ENCODE peak calls at places on chromosomes 6 and 20, in six cellular contexts. One of them, this sample, is unnamed.

GRCh38 chr20:54173653-54174451 is at the start of gene CYP24A1:
- DNase-seq in mesendoderm: peak
- DNase-seq in iris pigment epithelial cell: no peak
- DNase-seq in hypothalamus: no peak
- DNase-seq in GM13976: peak
- DNase-seq in NCI-H1105: no peak
- DNase-seq in this sample: no peak

GRCh38 chr6:160965893-160966292 is 25.7 kb upstream of the MAP3K4 start:
- DNase-seq in mesendoderm: no peak
- DNase-seq in iris pigment epithelial cell: no peak
- DNase-seq in hypothalamus: no peak
- DNase-seq in GM13976: no peak
- DNase-seq in NCI-H1105: no peak
- DNase-seq in this sample: no peak

GRCh38 chr6:85483041-85483700 is 33.3 kb downstream of the NT5E start:
- DNase-seq in mesendoderm: peak
- DNase-seq in iris pigment epithelial cell: peak
- DNase-seq in hypothalamus: peak
- DNase-seq in GM13976: peak
- DNase-seq in NCI-H1105: peak
- DNase-seq in this sample: no peak

GRCh38 chr6:110547266-110547964 is 71.0 kb upstream of the SLC22A16 start:
- DNase-seq in mesendoderm: peak
- DNase-seq in iris pigment epithelial cell: peak
- DNase-seq in hypothalamus: no peak
- DNase-seq in GM13976: no peak
- DNase-seq in NCI-H1105: no peak
- DNase-seq in this sample: no peak

GRCh38 chr6:124974770-124975377 is 12.6 kb downstream of the RNF217 start:
- DNase-seq in mesendoderm: no peak
- DNase-seq in iris pigment epithelial cell: no peak
- DNase-seq in hypothalamus: no peak
- DNase-seq in GM13976: no peak
- DNase-seq in NCI-H1105: peak
- DNase-seq in this sample: no peak

GRCh38 chr6:52570291-52570700 is 6.6 kb downstream of the TRAM2 start:
- DNase-seq in mesendoderm: no peak
- DNase-seq in iris pigment epithelial cell: no peak
- DNase-seq in hypothalamus: no peak
- DNase-seq in GM13976: no peak
- DNase-seq in NCI-H1105: peak
- DNase-seq in this sample: no peak

GRCh38 chr20:362271-363254 is 15.7 kb downstream of the NRSN2 start:
- DNase-seq in mesendoderm: peak
- DNase-seq in iris pigment epithelial cell: peak
- DNase-seq in hypothalamus: peak
- DNase-seq in GM13976: peak
- DNase-seq in NCI-H1105: peak
- DNase-seq in this sample: no peak

GRCh38 chr6:148401581-148401980 is 58.9 kb downstream of the SASH1 start:
- DNase-seq in mesendoderm: no peak
- DNase-seq in iris pigment epithelial cell: no peak
- DNase-seq in hypothalamus: no peak
- DNase-seq in GM13976: no peak
- DNase-seq in NCI-H1105: no peak
- DNase-seq in this sample: no peak

GRCh38 chr20:24911461-24911860 is 37.6 kb upstream of the CST7 start:
- DNase-seq in mesendoderm: peak
- DNase-seq in iris pigment epithelial cell: no peak
- DNase-seq in hypothalamus: no peak
- DNase-seq in GM13976: peak
- DNase-seq in NCI-H1105: no peak
- DNase-seq in this sample: no peak

GRCh38 chr20:48098099-48098498 is 312.8 kb upstream of the SULF2 start:
- DNase-seq in mesendoderm: no peak
- DNase-seq in iris pigment epithelial cell: no peak
- DNase-seq in hypothalamus: no peak
- DNase-seq in GM13976: no peak
- DNase-seq in NCI-H1105: no peak
- DNase-seq in this sample: no peak

GRCh38 chr6:95614094-95614493 is 36.8 kb downstream of the MANEA start:
- DNase-seq in mesendoderm: no peak
- DNase-seq in iris pigment epithelial cell: peak
- DNase-seq in hypothalamus: no peak
- DNase-seq in GM13976: no peak
- DNase-seq in NCI-H1105: no peak
- DNase-seq in this sample: no peak

GRCh38 chr6:7115452-7116223 is 7.9 kb downstream of the RREB1 start:
- DNase-seq in mesendoderm: no peak
- DNase-seq in iris pigment epithelial cell: no peak
- DNase-seq in hypothalamus: no peak
- DNase-seq in GM13976: no peak
- DNase-seq in NCI-H1105: no peak
- DNase-seq in this sample: no peak

GRCh38 chr20:24702501-24703283 is 233.3 kb downstream of the SYNDIG1 start:
- DNase-seq in mesendoderm: no peak
- DNase-seq in iris pigment epithelial cell: no peak
- DNase-seq in hypothalamus: no peak
- DNase-seq in GM13976: no peak
- DNase-seq in NCI-H1105: no peak
- DNase-seq in this sample: no peak

GRCh38 chr20:49029203-49029602 is 16.9 kb upstream of the CSE1L start:
- DNase-seq in mesendoderm: no peak
- DNase-seq in iris pigment epithelial cell: no peak
- DNase-seq in hypothalamus: no peak
- DNase-seq in GM13976: no peak
- DNase-seq in NCI-H1105: no peak
- DNase-seq in this sample: no peak

GRCh38 chr6:142746524-142746923 is 198.5 kb downstream of the HIVEP2 start:
- DNase-seq in mesendoderm: peak
- DNase-seq in iris pigment epithelial cell: no peak
- DNase-seq in hypothalamus: peak
- DNase-seq in GM13976: no peak
- DNase-seq in NCI-H1105: no peak
- DNase-seq in this sample: no peak

GRCh38 chr6:41197234-41197633 is 3.7 kb downstream of the TREML2 start:
- DNase-seq in mesendoderm: no peak
- DNase-seq in iris pigment epithelial cell: no peak
- DNase-seq in hypothalamus: no peak
- DNase-seq in GM13976: no peak
- DNase-seq in NCI-H1105: no peak
- DNase-seq in this sample: no peak

GRCh38 chr20:49475979-49476378 is 6.5 kb downstream of the KCNB1 start:
- DNase-seq in mesendoderm: no peak
- DNase-seq in iris pigment epithelial cell: no peak
- DNase-seq in hypothalamus: no peak
- DNase-seq in GM13976: no peak
- DNase-seq in NCI-H1105: no peak
- DNase-seq in this sample: no peak

GRCh38 chr6:12404651-12405050 is 114.5 kb downstream of the EDN1 start:
- DNase-seq in mesendoderm: no peak
- DNase-seq in iris pigment epithelial cell: no peak
- DNase-seq in hypothalamus: no peak
- DNase-seq in GM13976: no peak
- DNase-seq in NCI-H1105: no peak
- DNase-seq in this sample: no peak

GRCh38 chr6:42374027-42374669 is 77.6 kb downstream of the TRERF1 start:
- DNase-seq in mesendoderm: no peak
- DNase-seq in iris pigment epithelial cell: no peak
- DNase-seq in hypothalamus: no peak
- DNase-seq in GM13976: no peak
- DNase-seq in NCI-H1105: no peak
- DNase-seq in this sample: no peak

GRCh38 chr20:35845561-35845960 is 73.7 kb downstream of the PHF20 start:
- DNase-seq in mesendoderm: no peak
- DNase-seq in iris pigment epithelial cell: peak
- DNase-seq in hypothalamus: no peak
- DNase-seq in GM13976: no peak
- DNase-seq in NCI-H1105: no peak
- DNase-seq in this sample: no peak

GRCh38 chr20:62246431-62246830 is 8.1 kb downstream of the OSBPL2 start:
- DNase-seq in mesendoderm: no peak
- DNase-seq in iris pigment epithelial cell: no peak
- DNase-seq in hypothalamus: no peak
- DNase-seq in GM13976: no peak
- DNase-seq in NCI-H1105: no peak
- DNase-seq in this sample: no peak